ENCODE peak calls at places on chromosomes 16 and 17, in five cellular contexts. P is HFFc6, E is astrocyte of the spinal cord, N is MM.1S, Y is mesothelial cell of epicardium. Z is an unnamed sample.
A peak's percentile ranks its signal among the peaks of the same experiment; 100 is the strongest.

GRCh38 chr16:3959148-3959547 is 78.6 kb upstream of the CREBBP start:
- DNase-seq in P (no peak), E (no peak), N (no peak), Y (no peak), Z (no peak)

GRCh38 chr16:16059895-16060590 is 110.6 kb downstream of the ABCC1 start:
- DNase-seq in P (no peak), E (no peak), N (no peak), Y (no peak), Z (no peak)

GRCh38 chr16:72938426-72939164 is 109.3 kb downstream of the ZFHX3 start:
- DNase-seq in P (peak; percentile 71), E (peak; percentile 87), N (no peak), Y (no peak), Z (no peak)

GRCh38 chr17:68861602-68862001 is 93.6 kb downstream of the ABCA8 start:
- DNase-seq in P (no peak), E (no peak), N (no peak), Y (no peak), Z (no peak)

GRCh38 chr16:28821874-28822519 is 802 bp upstream of the ATXN2L start:
- DNase-seq in P (no peak), E (no peak), N (no peak), Y (no peak), Z (no peak)

GRCh38 chr17:29115906-29116651 is 64.1 kb downstream of the MYO18A start:
- DNase-seq in P (peak; percentile 67), E (peak; percentile 44), N (peak; percentile 21), Y (no peak), Z (peak; percentile 59)

GRCh38 chr17:26818736-26819135 is 475.2 kb upstream of the WSB1 start:
- DNase-seq in P (no peak), E (peak; percentile 3), N (no peak), Y (no peak), Z (no peak)

GRCh38 chr17:66775262-66775661 is 59.7 kb upstream of the CACNG5 start:
- DNase-seq in P (no peak), E (no peak), N (no peak), Y (no peak), Z (no peak)

GRCh38 chr17:39593371-39593770 is 14.3 kb downstream of the NEUROD2 start:
- DNase-seq in P (no peak), E (no peak), N (no peak), Y (no peak), Z (no peak)

GRCh38 chr17:3035968-3036280 is 27.5 kb downstream of the OR1D5 start:
- DNase-seq in P (no peak), E (no peak), N (no peak), Y (no peak), Z (no peak)

GRCh38 chr16:49931931-49932330 is 76.0 kb upstream of the ZNF423 start:
- DNase-seq in P (no peak), E (no peak), N (no peak), Y (no peak), Z (no peak)

GRCh38 chr16:71288890-71289731 is at the start of gene CMTR2:
- DNase-seq in P (peak; percentile 96), E (peak; percentile 97), N (peak; percentile 97), Y (peak; percentile 92), Z (peak; percentile 95)

GRCh38 chr16:57128787-57129389 is 36.5 kb downstream of the CPNE2 start:
- DNase-seq in P (no peak), E (no peak), N (no peak), Y (no peak), Z (no peak)

GRCh38 chr17:42312285-42313130 is 24.2 kb downstream of the STAT5A start:
- DNase-seq in P (peak; percentile 74), E (peak; percentile 80), N (peak; percentile 60), Y (peak; percentile 65), Z (peak; percentile 83)

GRCh38 chr16:53099318-53100130 is 44.7 kb downstream of the CHD9 start:
- DNase-seq in P (peak; percentile 81), E (peak; percentile 95), N (peak; percentile 81), Y (peak; percentile 39), Z (peak; percentile 54)

GRCh38 chr16:86783626-86784266 is 205.4 kb downstream of the FOXL1 start:
- DNase-seq in P (no peak), E (peak; percentile 60), N (no peak), Y (no peak), Z (no peak)

GRCh38 chr17:35804658-35805192 is 4.6 kb upstream of the TAF15 start:
- DNase-seq in P (peak; percentile 94), E (peak; percentile 91), N (peak; percentile 86), Y (no peak), Z (peak; percentile 89)

GRCh38 chr17:77923776-77924513 is 34.6 kb upstream of the TNRC6C start:
- DNase-seq in P (no peak), E (no peak), N (peak; percentile 64), Y (no peak), Z (no peak)

GRCh38 chr17:42310281-42311156 is 22.2 kb downstream of the STAT5A start:
- DNase-seq in P (no peak), E (no peak), N (no peak), Y (no peak), Z (peak; percentile 35)

GRCh38 chr16:31487720-31488629 is 5.1 kb downstream of the SLC5A2 start:
- DNase-seq in P (no peak), E (no peak), N (peak; percentile 73), Y (no peak), Z (peak; percentile 90)

GRCh38 chr17:35368086-35368824 is 5.2 kb downstream of the SLFN11 start:
- DNase-seq in P (no peak), E (no peak), N (peak; percentile 91), Y (no peak), Z (peak; percentile 74)

GRCh38 chr16:82936941-82937551 is 310.3 kb downstream of the CDH13 start:
- DNase-seq in P (no peak), E (peak; percentile 85), N (no peak), Y (no peak), Z (no peak)

GRCh38 chr17:76237859-76238313 is 2.4 kb downstream of the RNF157 start:
- DNase-seq in P (no peak), E (no peak), N (no peak), Y (no peak), Z (no peak)

GRCh38 chr17:35768796-35769195 is 8.1 kb downstream of the C17orf50 start:
- DNase-seq in P (no peak), E (no peak), N (no peak), Y (no peak), Z (no peak)

GRCh38 chr17:64385187-64386083 is 5.2 kb downstream of the PECAM1 start:
- DNase-seq in P (peak; percentile 52), E (peak; percentile 92), N (no peak), Y (no peak), Z (no peak)

GRCh38 chr17:71276071-71276470 is 844.7 kb upstream of the SOX9 start:
- DNase-seq in P (no peak), E (peak; percentile 41), N (no peak), Y (no peak), Z (no peak)

DNA sequence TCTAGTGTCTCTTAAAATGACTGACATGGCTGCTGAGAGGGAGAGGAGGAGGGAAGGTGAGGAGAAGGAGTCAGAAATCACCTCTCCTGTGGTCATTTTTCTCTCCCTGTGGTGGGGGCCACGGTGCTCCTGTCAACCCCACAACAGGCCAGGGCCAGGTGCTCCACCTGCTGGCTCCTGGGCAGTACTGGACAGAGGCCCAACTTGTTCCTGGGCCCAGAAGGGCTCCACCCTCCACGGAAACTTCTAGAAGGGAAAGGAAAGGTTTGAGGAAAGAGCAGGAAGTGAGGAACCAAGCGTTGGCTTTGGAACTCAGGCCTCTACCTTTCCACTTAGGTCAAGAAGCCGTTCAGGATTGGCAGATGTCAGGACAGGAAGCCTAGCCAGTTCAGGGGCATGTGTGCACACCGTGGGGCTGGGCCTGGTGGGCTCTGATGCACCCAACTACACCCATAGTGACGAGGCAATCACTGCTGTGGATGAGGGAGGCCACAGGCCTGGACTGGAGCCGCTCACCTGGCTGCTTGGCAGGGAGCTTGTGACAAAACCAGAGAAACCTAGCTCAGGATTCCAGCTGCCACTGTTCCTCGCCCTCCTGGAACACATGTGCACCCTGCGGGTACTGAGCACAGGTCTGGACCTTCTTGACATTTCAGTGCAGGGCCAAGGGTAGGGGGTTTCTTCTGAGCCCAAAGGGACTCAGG is 36.1 kb downstream of the WNT3 start:
- DNase-seq in P (peak; percentile 43), E (peak; percentile 17), N (peak; percentile 30), Y (no peak), Z (peak; percentile 63)
- TF ChIP-seq CTCF in P (peak; percentile 84), E (peak; percentile 76), N (peak; percentile 67), Y (peak; percentile 20), Z (peak; percentile 75)

DNA sequence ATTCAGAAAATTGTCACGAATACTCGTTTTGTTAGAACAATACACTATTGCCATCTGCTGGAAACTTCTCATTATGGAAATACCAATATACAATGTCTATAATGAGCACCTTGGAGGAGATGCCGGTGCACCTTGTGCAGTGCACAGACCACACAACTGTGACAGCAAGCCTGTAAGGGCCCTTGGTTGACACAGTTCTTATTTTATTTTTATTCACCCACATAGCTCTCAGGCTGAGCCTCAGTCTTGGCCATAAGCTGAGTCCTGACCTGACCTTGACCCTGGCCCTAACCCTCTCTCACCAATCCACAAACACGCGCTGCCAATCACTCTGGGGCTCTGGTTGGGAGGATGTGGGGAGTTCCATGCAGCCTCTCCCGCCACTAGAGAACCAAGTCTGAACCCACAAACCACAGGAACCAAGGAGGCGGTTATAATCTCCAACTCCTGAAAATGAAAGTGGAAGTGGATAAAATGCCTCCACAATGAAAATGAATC is 7.6 kb downstream of the AIPL1 start:
- DNase-seq in P (peak; percentile 2), E (peak; percentile 34), N (peak; percentile 87), Y (no peak), Z (peak; percentile 55)
- TF ChIP-seq CTCF in P (peak; percentile 44), E (peak; percentile 15), N (peak; percentile 32), Y (no peak), Z (no peak)

GRCh38 chr16:76882105-76882504 is 308.9 kb upstream of the MON1B start:
- DNase-seq in P (no peak), E (no peak), N (no peak), Y (no peak), Z (no peak)
- TF ChIP-seq CTCF in P (no peak), E (no peak), N (no peak), Y (no peak), Z (peak; percentile 6)

GRCh38 chr17:58232707-58233156 is 5.7 kb upstream of the LPO start:
- DNase-seq in P (peak; percentile 87), E (peak; percentile 65), N (peak; percentile 65), Y (no peak), Z (peak; percentile 43)
- TF ChIP-seq CTCF in P (no peak), E (no peak), N (no peak), Y (no peak), Z (no peak)

DNA sequence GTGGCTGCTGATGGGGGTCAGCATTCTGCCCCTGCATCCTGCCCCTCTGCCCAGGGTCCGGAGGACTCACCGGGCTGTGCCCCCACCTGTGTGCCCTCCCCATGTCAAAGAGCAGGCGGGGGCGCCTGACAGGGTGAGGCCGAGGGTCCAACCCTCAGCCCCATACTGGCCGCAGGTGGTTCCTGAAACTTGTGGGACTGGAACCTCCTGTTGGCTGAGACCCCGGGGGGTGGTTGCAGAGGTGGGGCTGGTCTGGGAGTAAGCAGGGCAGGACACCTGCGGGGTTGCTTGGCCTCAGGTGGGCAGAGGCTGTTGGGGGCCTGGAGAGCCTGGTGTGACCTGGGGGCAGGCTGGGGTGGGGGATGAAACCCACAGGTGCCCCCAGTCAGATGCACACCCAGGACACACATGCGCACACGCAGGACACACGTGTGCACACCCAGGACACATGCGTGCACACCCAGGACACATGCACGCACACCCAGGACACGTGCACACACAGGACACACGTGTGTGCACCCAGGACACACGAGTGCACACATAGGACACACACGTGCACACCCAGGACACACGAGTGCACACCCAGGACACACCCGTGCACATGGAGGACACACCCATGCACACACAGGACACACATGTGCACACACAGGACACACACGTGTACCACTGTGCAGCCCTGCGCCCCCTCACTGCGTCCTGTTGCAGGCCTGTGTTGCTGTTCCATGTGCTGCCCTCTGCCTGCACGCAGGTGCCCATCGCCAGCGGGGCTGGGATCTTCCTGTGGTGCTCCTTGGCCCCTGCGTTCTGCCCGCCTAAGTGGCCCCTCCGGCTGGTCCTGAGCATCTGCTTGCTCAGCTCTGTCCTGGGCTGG is 31.4 kb downstream of the SOX8 start:
- DNase-seq in P (no peak), E (no peak), N (no peak), Y (no peak), Z (no peak)
- TF ChIP-seq CTCF in P (no peak), E (no peak), N (no peak), Y (no peak), Z (no peak)

GRCh38 chr17:15377200-15377599 is 35.8 kb upstream of the TEKT3 start:
- DNase-seq in P (peak; percentile 90), E (peak; percentile 65), N (no peak), Y (no peak), Z (no peak)
- TF ChIP-seq CTCF in P (peak; percentile 75), E (peak; percentile 18), N (no peak), Y (no peak), Z (no peak)